ENCODE peak calls at places on chromosomes 12 and 14, in four cellular contexts. P, M, G and E are unnamed samples.

GRCh38 chr12:95622879-95623278 is 71.6 kb upstream of the USP44 start:
- DNase-seq in P (no peak), M (no peak), G (no peak), E (no peak)

GRCh38 chr12:15527201-15527782 is 205.0 kb downstream of the PTPRO start:
- DNase-seq in P (no peak), M (no peak), G (no peak), E (no peak)

GRCh38 chr14:94696518-94696917 is 73.4 kb downstream of the GSC start:
- DNase-seq in P (no peak), M (no peak), G (no peak), E (no peak)

GRCh38 chr12:111448266-111448830 is 42.6 kb downstream of the SH2B3 start:
- DNase-seq in P (peak), M (no peak), G (no peak), E (no peak)

GRCh38 chr14:72679106-72679505 is 214.8 kb downstream of the DPF3 start:
- DNase-seq in P (no peak), M (no peak), G (no peak), E (no peak)

GRCh38 chr12:28108599-28108998 is 81.7 kb upstream of the CCDC91 start:
- DNase-seq in P (no peak), M (no peak), G (no peak), E (no peak)

GRCh38 chr12:91383106-91383505 is 200.5 kb upstream of the DCN start:
- DNase-seq in P (no peak), M (no peak), G (peak), E (no peak)

GRCh38 chr12:115402443-115403170 is 718.6 kb upstream of the TBX3 start:
- DNase-seq in P (no peak), M (no peak), G (no peak), E (no peak)

GRCh38 chr12:107277850-107278249 is 184.5 kb upstream of the CRY1 start:
- DNase-seq in P (no peak), M (no peak), G (no peak), E (no peak)

GRCh38 chr12:121693155-121693554 is 19.4 kb upstream of the TMEM120B start:
- DNase-seq in P (no peak), M (no peak), G (no peak), E (no peak)

GRCh38 chr12:121701667-121702277 is 10.8 kb upstream of the TMEM120B start:
- DNase-seq in P (no peak), M (no peak), G (no peak), E (no peak)

GRCh38 chr12:121702944-121703343 is 9.6 kb upstream of the TMEM120B start:
- DNase-seq in P (no peak), M (no peak), G (no peak), E (no peak)

GRCh38 chr12:121697093-121697698 is 15.4 kb upstream of the TMEM120B start:
- DNase-seq in P (no peak), M (peak), G (no peak), E (no peak)
- TF ChIP-seq CTCF in P (peak), M (peak), G (peak), E (no peak)

GRCh38 chr12:56271031-56271430 is 4.3 kb downstream of the COQ10A start:
- DNase-seq in P (no peak), M (no peak), G (no peak), E (no peak)
- TF ChIP-seq CTCF in P (peak), M (peak), G (no peak), E (no peak)

GRCh38 chr14:23728791-23729190 is 92.6 kb downstream of the DHRS2 start:
- DNase-seq in P (no peak), M (no peak), G (no peak), E (no peak)

GRCh38 chr14:23725980-23726746 is 90.0 kb downstream of the DHRS2 start:
- DNase-seq in P (no peak), M (peak), G (no peak), E (no peak)

GRCh38 chr14:23725528-23725927 is 89.4 kb downstream of the DHRS2 start:
- DNase-seq in P (no peak), M (no peak), G (no peak), E (no peak)

GRCh38 chr14:23727566-23728335 is 91.6 kb downstream of the DHRS2 start:
- DNase-seq in P (no peak), M (peak), G (no peak), E (no peak)

GRCh38 chr14:23729720-23730387 is 93.7 kb downstream of the DHRS2 start:
- DNase-seq in P (no peak), M (no peak), G (no peak), E (no peak)
- TF ChIP-seq CTCF in P (no peak), M (no peak), G (no peak), E (no peak)

GRCh38 chr12:120235369-120236123 is 30.0 kb downstream of the PXN start:
- DNase-seq in P (no peak), M (no peak), G (no peak), E (no peak)
- TF ChIP-seq CTCF in P (peak), M (no peak), G (no peak), E (no peak)

DNA sequence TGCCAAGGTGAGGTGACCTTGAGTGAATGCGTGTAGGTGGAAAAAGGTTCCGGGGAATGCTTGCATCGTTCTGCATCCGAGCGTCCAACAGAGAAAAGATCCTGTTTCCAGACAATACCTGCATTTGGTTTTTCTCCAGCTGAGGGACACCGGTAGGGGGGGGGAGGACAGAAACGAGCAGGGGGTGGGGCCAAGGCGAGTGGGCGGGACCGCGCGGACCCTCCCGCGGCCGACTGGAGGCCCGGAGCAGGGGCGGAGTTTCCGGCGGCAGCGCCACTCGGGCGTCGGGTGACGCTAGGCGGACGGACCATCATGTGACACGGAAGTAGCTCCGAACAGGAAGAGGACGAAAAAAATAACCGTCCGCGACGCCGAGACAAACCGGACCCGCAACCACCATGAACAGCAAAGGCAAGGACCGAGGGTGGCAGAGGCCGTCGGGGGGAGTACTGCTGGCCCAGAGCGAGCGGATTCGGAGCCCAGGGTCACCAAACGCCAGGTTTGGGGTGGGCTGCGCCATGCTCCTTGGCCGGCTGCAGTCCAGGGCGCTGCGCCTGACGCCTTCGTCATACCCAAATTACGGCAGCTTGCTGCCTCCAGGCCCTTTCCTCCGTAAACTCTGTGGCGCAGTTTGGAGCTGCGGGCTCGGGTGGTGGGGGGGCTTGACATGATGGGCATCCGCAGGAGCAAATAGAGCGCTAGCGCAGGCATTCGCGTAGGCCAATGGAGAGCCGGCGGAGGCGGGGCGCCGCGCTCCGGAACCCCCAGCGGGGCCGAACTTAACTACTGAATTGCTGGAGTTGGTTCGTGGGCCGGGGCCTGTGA is at the start of gene DAZAP2:
- DNase-seq in P (peak), M (peak), G (peak), E (peak)
- TF ChIP-seq CTCF in P (peak), M (no peak), G (no peak), E (no peak)

GRCh38 chr14:34837801-34838322 is 37.3 kb downstream of the BAZ1A start:
- DNase-seq in P (no peak), M (no peak), G (no peak), E (no peak)
- TF ChIP-seq CTCF in P (no peak), M (no peak), G (no peak), E (no peak)

DNA sequence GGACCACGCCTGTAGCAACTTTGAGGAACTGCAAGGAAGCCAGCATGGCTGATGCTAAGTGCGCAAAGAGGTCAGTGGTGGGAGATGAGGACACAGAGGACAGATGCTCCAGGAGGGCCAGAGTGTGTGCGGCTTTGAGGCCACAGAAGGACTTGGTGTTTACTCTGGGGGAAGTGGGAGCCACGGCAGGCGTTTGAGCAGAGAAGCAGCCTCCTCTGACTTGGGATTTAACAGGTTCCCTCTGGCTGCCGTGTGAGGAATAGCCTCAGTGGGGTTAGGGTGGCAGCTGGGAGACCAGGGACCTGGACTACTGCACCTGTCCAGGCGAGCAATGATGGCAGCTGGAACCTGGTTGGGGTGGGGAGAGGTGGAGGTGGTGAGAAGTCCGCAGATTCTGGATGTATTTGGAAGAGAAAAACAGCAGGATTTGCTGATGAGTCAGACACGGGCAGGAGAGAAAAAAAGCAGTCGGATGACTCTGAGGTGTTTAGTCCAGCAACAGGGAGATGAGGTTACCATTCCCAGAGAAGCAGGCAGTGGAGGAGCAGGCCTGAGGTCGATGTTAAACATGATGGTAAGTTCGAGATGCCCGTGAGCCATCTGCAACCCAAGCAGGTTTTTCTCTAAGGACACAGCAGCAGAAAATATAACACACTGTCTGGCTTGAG is 143.5 kb downstream of the SCARB1 start:
- DNase-seq in P (no peak), M (peak), G (peak), E (no peak)
- TF ChIP-seq CTCF in P (peak), M (peak), G (peak), E (no peak)

GRCh38 chr12:109308534-109309440 is at the start of gene FOXN4:
- DNase-seq in P (no peak), M (no peak), G (no peak), E (no peak)
- TF ChIP-seq CTCF in P (no peak), M (no peak), G (no peak), E (no peak)

GRCh38 chr14:38207830-38208815 is at the start of gene SSTR1:
- DNase-seq in P (no peak), M (peak), G (no peak), E (no peak)

GRCh38 chr14:38209572-38210159 is 2.0 kb downstream of the SSTR1 start:
- DNase-seq in P (no peak), M (no peak), G (no peak), E (no peak)

GRCh38 chr14:38207342-38207741 is 362 bp upstream of the SSTR1 start:
- DNase-seq in P (no peak), M (no peak), G (no peak), E (no peak)

GRCh38 chr14:38210168-38210567 is 2.5 kb downstream of the SSTR1 start:
- DNase-seq in P (no peak), M (no peak), G (no peak), E (no peak)

GRCh38 chr14:38208825-38209562 is 1.3 kb downstream of the SSTR1 start:
- DNase-seq in P (no peak), M (peak), G (no peak), E (no peak)
- TF ChIP-seq CTCF in P (peak), M (no peak), G (no peak), E (no peak)

GRCh38 chr14:30607156-30607780 is 14.9 kb upstream of the SCFD1 start:
- DNase-seq in P (no peak), M (no peak), G (no peak), E (no peak)

GRCh38 chr14:30614155-30614554 is 8.0 kb upstream of the SCFD1 start:
- DNase-seq in P (no peak), M (no peak), G (no peak), E (no peak)

GRCh38 chr14:30608533-30609006 is 13.5 kb upstream of the SCFD1 start:
- DNase-seq in P (no peak), M (no peak), G (no peak), E (no peak)

DNA sequence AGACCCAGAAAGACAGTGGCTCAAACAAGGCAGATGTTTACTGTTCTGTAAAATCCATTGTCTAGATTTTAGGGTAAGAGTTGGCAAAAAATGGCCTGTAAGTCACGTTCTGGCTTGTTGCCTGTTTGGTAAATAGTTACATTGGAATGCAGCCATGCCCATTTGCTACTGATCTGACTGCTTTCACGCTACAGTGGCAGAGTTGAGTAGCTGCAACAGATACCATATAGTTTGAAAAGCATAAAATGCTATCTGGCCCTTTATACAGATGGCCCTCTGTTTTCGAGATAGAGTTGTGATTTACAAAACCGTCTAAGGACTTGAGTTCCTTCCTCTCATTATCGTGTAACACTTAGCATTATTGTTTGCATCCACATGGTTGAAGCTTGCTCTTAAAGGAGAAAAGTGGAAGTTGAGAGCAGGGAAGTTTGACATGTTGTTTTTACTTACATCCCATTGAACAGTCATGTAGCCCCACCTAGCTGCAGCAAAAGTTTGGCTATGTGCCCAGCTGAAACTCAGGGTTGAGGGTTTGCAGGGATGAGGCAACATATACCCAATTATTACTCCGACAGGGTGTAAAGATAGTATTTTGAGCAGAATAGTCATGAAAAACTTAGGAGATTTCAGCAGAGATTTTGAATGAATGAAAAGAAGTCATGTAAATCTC is 11.3 kb upstream of the SCFD1 start:
- DNase-seq in P (no peak), M (no peak), G (peak), E (no peak)
- TF ChIP-seq CTCF in P (peak), M (no peak), G (peak), E (no peak)